ENCODE peak calls at places on chromosomes 3 and 15, in six cellular contexts. S, K, J, M, D and W are unnamed samples.

GRCh38 chr3:50255251-50255615 is 13.7 kb upstream of the SEMA3B start:
- DNase-seq in J (no peak), D (no peak), K (no peak), M (no peak), S (no peak), W (no peak)

GRCh38 chr15:80514071-80514780 is 110.0 kb downstream of the ARNT2 start:
- DNase-seq in K (no peak), J (no peak), D (no peak), M (no peak), S (peak; percentile 92), W (no peak)

GRCh38 chr3:100030346-100030745 is 84.0 kb downstream of the FILIP1L start:
- DNase-seq in M (no peak), S (no peak), D (no peak), K (no peak), J (no peak), W (no peak)

GRCh38 chr3:13714251-13714916 is 165.5 kb downstream of the FBLN2 start:
- DNase-seq in K (no peak), D (no peak), S (no peak), J (no peak), M (no peak), W (no peak)

GRCh38 chr3:71585891-71586809 is 2.6 kb upstream of the FOXP1 start:
- DNase-seq in K (no peak), M (no peak), D (peak; percentile 49), S (peak; percentile 63), J (no peak), W (peak; percentile 31)

GRCh38 chr15:64461577-64462162 is 1.3 kb downstream of the ZNF609 start:
- DNase-seq in D (peak; percentile 62), J (peak; percentile 45), M (peak; percentile 49), S (peak; percentile 21), K (peak; percentile 34), W (peak; percentile 70)

GRCh38 chr3:126870608-126871210 is 112.2 kb upstream of the PLXNA1 start:
- DNase-seq in M (no peak), D (no peak), S (no peak), J (no peak), K (no peak), W (no peak)

GRCh38 chr15:63918317-63918672 is 84.5 kb upstream of the HERC1 start:
- DNase-seq in S (no peak), D (no peak), M (no peak), K (no peak), J (no peak), W (no peak)

GRCh38 chr15:90609254-90610185 is 79.8 kb downstream of the CRTC3 start:
- DNase-seq in M (no peak), K (no peak), J (no peak), D (no peak), S (no peak), W (no peak)

GRCh38 chr3:8621872-8622271 is 22.7 kb downstream of the SSUH2 start:
- DNase-seq in M (no peak), S (peak; percentile 96), D (no peak), K (no peak), J (no peak), W (no peak)

GRCh38 chr3:15258720-15259119 is 52.7 kb downstream of the CAPN7 start:
- DNase-seq in K (no peak), D (no peak), S (no peak), J (no peak), M (no peak), W (no peak)

GRCh38 chr15:76439542-76439941 is 103.0 kb downstream of the ISL2 start:
- DNase-seq in M (no peak), D (no peak), S (no peak), J (no peak), K (no peak), W (no peak)

GRCh38 chr15:40858706-40859105 is 14.9 kb downstream of the SPINT1 start:
- DNase-seq in K (no peak), J (no peak), M (no peak), S (no peak), D (no peak), W (no peak)

GRCh38 chr3:27425896-27426565 is 56.8 kb upstream of the NEK10 start:
- DNase-seq in S (no peak), D (no peak), M (no peak), K (no peak), J (no peak), W (no peak)

GRCh38 chr3:53845103-53845880 is 927 bp downstream of the CHDH start:
- DNase-seq in J (no peak), K (no peak), S (peak; percentile 28), D (no peak), M (no peak), W (peak; percentile 27)